ENCODE peak calls at places on chromosomes 6 and 20, in ten cellular contexts. T, A, U, M, Q, L, E, H, W and R are unnamed samples.

GRCh38 chr20:54128175-54128574 is 45.6 kb downstream of the CYP24A1 start:
- DNase-seq in Q (no peak), E (peak), T (no peak), U (no peak), H (no peak), M (no peak), L (no peak), W (peak), A (no peak), R (no peak)

GRCh38 chr6:48826884-48827701 is 636.0 kb downstream of the MMUT start:
- DNase-seq in Q (no peak), A (no peak), H (no peak), L (no peak), M (peak), E (peak), W (peak), U (no peak), T (no peak), R (peak)

GRCh38 chr20:62918137-62918536 is 8.2 kb downstream of the DIDO1 start:
- DNase-seq in U (no peak), H (no peak), L (no peak), T (no peak), Q (no peak), W (no peak), E (no peak), A (no peak), M (no peak), R (no peak)

GRCh38 chr6:15090145-15090579 is 155.7 kb upstream of the JARID2 start:
- DNase-seq in H (peak), W (no peak), M (no peak), E (peak), T (no peak), Q (no peak), A (no peak), L (peak), U (no peak), R (no peak)

GRCh38 chr6:167702241-167702827 is 124.4 kb upstream of the AFDN start:
- DNase-seq in U (no peak), W (no peak), E (no peak), Q (no peak), A (no peak), M (no peak), L (no peak), H (no peak), T (no peak), R (no peak)

GRCh38 chr6:154407440-154407839 is 50.8 kb upstream of the IPCEF1 start:
- DNase-seq in H (no peak), Q (no peak), A (no peak), T (no peak), W (no peak), U (no peak), E (no peak), L (no peak), M (no peak), R (no peak)

GRCh38 chr6:152110878-152111820 is 303.7 kb downstream of the ESR1 start:
- DNase-seq in L (peak), M (no peak), T (peak), H (no peak), A (no peak), E (no peak), W (no peak), Q (peak), U (no peak), R (no peak)

GRCh38 chr6:154302111-154302752 is 54.4 kb downstream of the IPCEF1 start:
- DNase-seq in W (peak), H (no peak), A (no peak), U (no peak), E (peak), M (no peak), T (no peak), Q (no peak), L (no peak), R (no peak)

GRCh38 chr6:5302995-5303622 is 41.8 kb downstream of the FARS2 start:
- DNase-seq in U (peak), H (peak), L (peak), W (peak), Q (no peak), A (no peak), M (peak), T (peak), E (peak), R (no peak)

GRCh38 chr20:24766826-24767622 is 182.0 kb upstream of the CST7 start:
- DNase-seq in E (peak), T (no peak), W (no peak), U (no peak), Q (no peak), L (no peak), M (no peak), A (no peak), H (no peak), R (no peak)

GRCh38 chr6:41288025-41288777 is 1.7 kb upstream of the TREM1 start:
- DNase-seq in A (no peak), W (peak), E (peak), H (peak), U (no peak), Q (no peak), L (no peak), T (no peak), M (no peak), R (no peak)

GRCh38 chr6:109793793-109794192 is 102.7 kb downstream of the FIG4 start:
- DNase-seq in M (peak), U (no peak), W (peak), Q (no peak), A (no peak), L (peak), E (peak), T (no peak), H (no peak), R (no peak)

GRCh38 chr6:132813173-132813856 is 1.1 kb upstream of the RPS12 start:
- DNase-seq in M (peak), T (peak), A (no peak), L (peak), W (peak), U (peak), E (peak), Q (peak), H (peak), R (peak)

GRCh38 chr20:40506567-40506966 is 182.5 kb downstream of the MAFB start:
- DNase-seq in E (peak), W (peak), T (peak), H (no peak), U (no peak), L (peak), A (peak), Q (peak), M (no peak), R (peak)

GRCh38 chr6:84897874-84898635 is 133.7 kb upstream of the TBX18 start:
- DNase-seq in E (peak), L (no peak), Q (no peak), A (no peak), W (peak), T (no peak), U (no peak), H (no peak), M (no peak), R (no peak)

GRCh38 chr6:106790935-106791334 is 161.6 kb downstream of the QRSL1 start:
- DNase-seq in H (no peak), L (no peak), U (no peak), M (no peak), Q (no peak), W (peak), T (no peak), A (no peak), E (no peak), R (no peak)

GRCh38 chr6:50185006-50185405 is 135.3 kb upstream of the DEFB112 start:
- DNase-seq in T (no peak), H (peak), E (no peak), U (no peak), Q (no peak), M (no peak), L (no peak), W (no peak), A (no peak), R (no peak)

GRCh38 chr6:12012231-12012565 is at the start of gene HIVEP1:
- DNase-seq in H (peak), M (no peak), Q (peak), E (no peak), U (no peak), T (peak), W (no peak), A (no peak), L (no peak), R (no peak)

GRCh38 chr6:105859441-105859840 is 226.7 kb upstream of the PRDM1 start:
- DNase-seq in T (no peak), Q (no peak), U (no peak), A (no peak), H (no peak), W (no peak), L (no peak), E (no peak), M (no peak), R (no peak)

GRCh38 chr6:170176621-170177382 is 114.1 kb downstream of the DLL1 start:
- DNase-seq in M (no peak), L (no peak), H (peak), T (no peak), W (peak), A (no peak), E (no peak), U (peak), Q (no peak), R (no peak)

GRCh38 chr6:100506651-100507050 is 41.9 kb upstream of the SIM1 start:
- DNase-seq in T (no peak), W (peak), A (no peak), L (no peak), U (no peak), E (no peak), Q (no peak), H (no peak), M (no peak), R (no peak)